ENCODE peak calls at places on chromosomes 5 and 9, in six cellular contexts. O is sigmoid colon, G is T-helper 17 cell, R is cerebellar nuclear complex, D is left ventricle myocardium inferior, A is endothelial cell of umbilical vein. U is an unnamed sample.

GRCh38 chr9:128276574-128277270 is 646 bp downstream of the SWI5 start:
- DNase-seq in O (peak), G (no peak), R (no peak), D (no peak), A (peak), U (no peak)

GRCh38 chr9:72585737-72586136 is 64.3 kb downstream of the TMC1 start:
- DNase-seq in O (no peak), G (no peak), R (no peak), D (no peak), A (no peak), U (no peak)

GRCh38 chr5:129820-130219 is 37.9 kb downstream of the PLEKHG4B start:
- DNase-seq in O (no peak), G (no peak), R (no peak), D (no peak), A (no peak), U (no peak)

GRCh38 chr5:98349251-98349989 is 424.0 kb upstream of the RGMB start:
- DNase-seq in O (no peak), G (no peak), R (no peak), D (no peak), A (peak), U (no peak)

GRCh38 chr9:89891221-89892052 is 286.6 kb downstream of the GADD45G start:
- DNase-seq in O (peak), G (no peak), R (no peak), D (peak), A (no peak), U (no peak)

GRCh38 chr5:136285501-136285900 is 79.8 kb downstream of the TRPC7 start:
- DNase-seq in O (no peak), G (no peak), R (no peak), D (no peak), A (no peak), U (no peak)

GRCh38 chr5:131845828-131846227 is 49.0 kb upstream of the FNIP1 start:
- DNase-seq in O (no peak), G (no peak), R (no peak), D (no peak), A (no peak), U (no peak)

GRCh38 chr5:91018185-91018584 is 364.9 kb downstream of the ARRDC3 start:
- DNase-seq in O (no peak), G (no peak), R (no peak), D (no peak), A (no peak), U (no peak)

GRCh38 chr5:148033138-148033537 is 30.6 kb upstream of the SPINK5 start:
- DNase-seq in O (no peak), G (no peak), R (no peak), D (no peak), A (no peak), U (no peak)

GRCh38 chr5:926416-927171 is 33.9 kb downstream of the TRIP13 start:
- DNase-seq in O (peak), G (no peak), R (no peak), D (no peak), A (peak), U (no peak)

GRCh38 chr5:172417983-172418630 is 36.2 kb downstream of the SH3PXD2B start:
- DNase-seq in O (peak), G (no peak), R (no peak), D (peak), A (peak), U (no peak)

GRCh38 chr5:151595411-151595826 is 4.3 kb upstream of the FAT2 start:
- DNase-seq in O (no peak), G (no peak), R (peak), D (peak), A (no peak), U (no peak)

GRCh38 chr9:95725045-95725444 is 150.4 kb upstream of the ERCC6L2 start:
- DNase-seq in O (no peak), G (no peak), R (no peak), D (no peak), A (no peak), U (no peak)

GRCh38 chr9:135898634-135899407 is 8.5 kb downstream of the CAMSAP1 start:
- DNase-seq in O (no peak), G (no peak), R (no peak), D (no peak), A (no peak), U (peak)

GRCh38 chr5:143207563-143208364 is 195.7 kb downstream of the NR3C1 start:
- DNase-seq in O (no peak), G (no peak), R (no peak), D (no peak), A (peak), U (no peak)